ENCODE peak calls at places on chromosomes 16 and 17, in eight cellular contexts. B is mucosa of descending colon; E is right cardiac atrium; D is central memory CD8-positive, alpha-beta T cell; O is stimulated activated CD4-positive, alpha-beta T cell treated with anti-CD3 and anti-CD28 coated beads, TNF-alpha, amount 100 ng/mL, for 4 hours; F is NCI-H146; A is astrocyte; H is GDM1. S is an unnamed sample.

GRCh38 chr17:81577278-81578000 is 25.3 kb upstream of the FAAP100 start:
- DNase-seq in F (no peak), A (no peak), H (no peak), D (no peak), B (no peak), O (no peak), E (no peak), S (peak)

GRCh38 chr16:11085025-11085485 is 140.7 kb downstream of the CLEC16A start:
- DNase-seq in F (no peak), E (no peak), B (no peak), H (no peak), O (no peak), D (no peak), A (peak), S (no peak)

GRCh38 chr17:17395885-17396284 is 80.9 kb upstream of the MED9 start:
- DNase-seq in A (no peak), E (no peak), F (no peak), D (no peak), O (no peak), B (no peak), H (no peak), S (no peak)

GRCh38 chr16:27430512-27430911 is 28.5 kb downstream of the IL21R start:
- DNase-seq in D (no peak), H (no peak), A (no peak), E (no peak), F (no peak), B (no peak), O (no peak), S (no peak)

GRCh38 chr17:62902573-62903229 is 63.3 kb upstream of the TANC2 start:
- DNase-seq in F (no peak), E (no peak), B (no peak), H (no peak), A (no peak), D (no peak), O (no peak), S (no peak)

GRCh38 chr17:71192848-71193247 is 928.0 kb upstream of the SOX9 start:
- DNase-seq in D (no peak), F (no peak), B (no peak), A (no peak), H (no peak), O (no peak), E (no peak), S (no peak)

GRCh38 chr17:43401293-43401692 is 2.5 kb downstream of the ARL4D start:
- DNase-seq in D (no peak), F (no peak), A (peak), E (peak), B (no peak), O (no peak), H (no peak), S (no peak)

GRCh38 chr16:21568502-21569189 is 30.7 kb upstream of the METTL9 start:
- DNase-seq in D (no peak), H (no peak), F (no peak), B (no peak), A (no peak), O (no peak), E (no peak), S (no peak)

GRCh38 chr17:75645501-75645888 is 12.3 kb downstream of the SMIM5 start:
- DNase-seq in H (no peak), A (peak), O (no peak), E (no peak), D (no peak), F (peak), B (peak), S (peak)

GRCh38 chr17:8488491-8488890 is 52.8 kb downstream of the NDEL1 start:
- DNase-seq in O (no peak), E (no peak), B (no peak), H (no peak), A (no peak), D (no peak), F (no peak), S (no peak)

GRCh38 chr17:19799796-19800195 is 51.7 kb upstream of the ALDH3A1 start:
- DNase-seq in F (no peak), A (no peak), E (no peak), H (no peak), D (no peak), O (no peak), B (no peak), S (no peak)

GRCh38 chr16:1505073-1505844 is 12.1 kb downstream of the TELO2 start:
- DNase-seq in D (no peak), B (no peak), E (no peak), A (no peak), F (no peak), H (no peak), O (no peak), S (no peak)

GRCh38 chr17:77456271-77456950 is 315.6 kb downstream of the SEC14L1 start:
- DNase-seq in A (no peak), F (no peak), H (no peak), E (no peak), B (no peak), O (no peak), D (no peak), S (no peak)

GRCh38 chr17:68347380-68347779 is 56.1 kb downstream of the ARSG start:
- DNase-seq in E (no peak), O (no peak), D (no peak), B (no peak), A (no peak), H (no peak), F (no peak), S (no peak)

GRCh38 chr17:773467-774319 is 8.4 kb downstream of the GLOD4 start:
- DNase-seq in A (no peak), D (no peak), H (no peak), B (no peak), E (no peak), F (peak), O (no peak), S (no peak)

GRCh38 chr17:49913226-49914095 is 55.5 kb upstream of the DLX4 start:
- DNase-seq in O (no peak), F (no peak), H (no peak), D (no peak), E (no peak), B (no peak), A (peak), S (no peak)

GRCh38 chr17:36578671-36579070 is 13.0 kb upstream of the DHRS11 start:
- DNase-seq in B (no peak), E (no peak), O (no peak), A (peak), H (no peak), D (no peak), F (no peak), S (no peak)

GRCh38 chr16:53629151-53629550 is 74.5 kb downstream of the RPGRIP1L start:
- DNase-seq in D (no peak), E (no peak), H (no peak), O (no peak), B (no peak), A (no peak), F (no peak), S (no peak)

S was measured in lung.